ENCODE peak calls at places on chromosome 12, in four cellular contexts. T, J, F and Q are unnamed samples.
A peak's percentile ranks its signal among the peaks of the same experiment; 100 is the strongest.

GRCh38 chr12:91216871-91217270 is 34.3 kb upstream of the DCN start:
- DNase-seq in J (no peak), T (no peak), F (no peak), Q (no peak)

GRCh38 chr12:85807681-85808228 is 28.5 kb downstream of the RASSF9 start:
- DNase-seq in J (no peak), T (no peak), F (no peak), Q (no peak)

GRCh38 chr12:101608301-101609133 is 13.7 kb downstream of the MYBPC1 start:
- DNase-seq in J (no peak), F (no peak), T (no peak), Q (no peak)

GRCh38 chr12:122064780-122065588 is 13.6 kb upstream of the MLXIP start:
- DNase-seq in F (peak; percentile 91), T (no peak), J (peak; percentile 73), Q (peak; percentile 66)

GRCh38 chr12:66952668-66953067 is 273.8 kb upstream of the GRIP1 start:
- DNase-seq in F (no peak), J (no peak), T (no peak), Q (no peak)

GRCh38 chr12:131862084-131862441 is 32.4 kb upstream of the ULK1 start:
- DNase-seq in T (no peak), F (no peak), J (no peak), Q (peak; percentile 48)

GRCh38 chr12:54588110-54588831 is at the start of gene PPP1R1A:
- DNase-seq in J (peak; percentile 26), F (no peak), T (no peak), Q (peak; percentile 95)

GRCh38 chr12:20985399-20985798 is 145.6 kb upstream of the SLCO1B1 start:
- DNase-seq in J (no peak), T (no peak), F (no peak), Q (no peak)

GRCh38 chr12:42130670-42131402 is 13.8 kb downstream of the GXYLT1 start:
- DNase-seq in T (no peak), J (peak; percentile 4), F (no peak), Q (no peak)

GRCh38 chr12:12721251-12721689 is 4.1 kb downstream of the CDKN1B start:
- DNase-seq in T (no peak), F (no peak), J (no peak), Q (no peak)

GRCh38 chr12:6963741-6964446 is 6.6 kb downstream of the PHB2 start:
- DNase-seq in T (peak; percentile 48), F (no peak), J (no peak), Q (peak; percentile 44)
- H3K4me3 ChIP-seq in T (no peak overlapping the region), F (peak overlapping the region; percentile 36), J (peak overlapping the region; percentile 84), Q (peak overlapping the region; percentile 49)

GRCh38 chr12:24133385-24133784 is 183.9 kb upstream of the SOX5 start:
- DNase-seq in F (no peak), J (peak; percentile 89), T (no peak), Q (peak; percentile 26)

GRCh38 chr12:24127919-24128721 is 178.7 kb upstream of the SOX5 start:
- DNase-seq in F (no peak), T (no peak), J (no peak), Q (no peak)

GRCh38 chr12:24138041-24138440 is 188.6 kb upstream of the SOX5 start:
- DNase-seq in F (no peak), T (no peak), J (no peak), Q (no peak)

GRCh38 chr12:24135158-24135850 is 185.8 kb upstream of the SOX5 start:
- DNase-seq in J (peak; percentile 78), T (no peak), F (no peak), Q (no peak)

GRCh38 chr12:24134092-24134491 is 184.6 kb upstream of the SOX5 start:
- DNase-seq in F (no peak), J (peak; percentile 92), T (no peak), Q (no peak)
- H3K27me3 ChIP-seq in F (no peaks in the 10 kb centered on the region), J (no peaks in the 10 kb centered on the region), T (no peaks in the 10 kb centered on the region), Q (no peaks in the 10 kb centered on the region)

GRCh38 chr12:49041036-49041880 is 19.3 kb downstream of the KMT2D start:
- DNase-seq in F (no peak), J (no peak), T (no peak), Q (peak; percentile 62)

GRCh38 chr12:49039421-49040363 is 20.9 kb downstream of the KMT2D start:
- DNase-seq in T (no peak), J (no peak), F (no peak), Q (peak; percentile 62)

GRCh38 chr12:49041881-49042484 is 18.6 kb downstream of the KMT2D start:
- DNase-seq in T (no peak), J (no peak), F (no peak), Q (no peak)

GRCh38 chr12:49038291-49038955 is 19.8 kb upstream of the PRKAG1 start:
- DNase-seq in F (no peak), J (no peak), T (no peak), Q (no peak)

DNA sequence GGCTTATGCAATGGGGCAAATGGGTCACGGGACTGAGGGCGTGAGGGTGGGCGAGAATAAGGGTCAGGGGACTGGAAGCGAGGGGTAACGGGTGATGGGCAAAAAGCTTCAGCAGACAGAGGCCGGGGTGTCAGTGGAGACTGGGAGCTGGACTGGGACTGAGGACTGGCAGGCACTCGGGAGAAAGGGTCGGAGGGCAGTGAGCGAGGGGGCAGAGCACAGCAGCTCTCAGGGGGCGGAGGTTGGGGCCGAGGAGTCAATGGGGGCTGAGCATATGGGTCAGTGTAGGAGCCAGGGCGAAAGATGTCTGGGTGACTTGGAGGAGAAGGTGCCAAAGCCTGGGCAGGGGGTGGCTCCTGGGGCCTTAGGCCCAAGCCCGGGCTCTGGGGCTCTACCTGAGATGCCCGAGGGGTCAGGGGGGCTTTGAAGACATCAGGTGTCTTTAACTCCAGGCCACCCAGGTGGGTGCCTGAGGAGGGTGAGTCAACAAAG is 20.2 kb downstream of the KMT2D start:
- DNase-seq in J (no peak), T (no peak), F (no peak), Q (no peak)
- H3K36me3 ChIP-seq in J (peaks cover 51% of the 10 kb centered on the region), T (peaks cover 77% of the 10 kb centered on the region), F (peaks cover 8% of the 10 kb centered on the region), Q (peaks cover 70% of the 10 kb centered on the region)

GRCh38 chr12:10612110-10612509 is 1.3 kb downstream of the MAGOHB start:
- DNase-seq in T (no peak), F (no peak), J (no peak), Q (no peak)
- H3K4me3 ChIP-seq in T (peak overlapping the region; percentile 97), F (peak overlapping the region; percentile 84), J (no peak overlapping the region), Q (peak overlapping the region; percentile 77)

GRCh38 chr12:113099364-113099763 is 36.2 kb downstream of the RASAL1 start:
- DNase-seq in J (no peak), F (no peak), T (no peak), Q (no peak)
- H3K27me3 ChIP-seq in J (no peaks in the 10 kb centered on the region), F (peaks cover 6% of the 10 kb centered on the region), T (no peaks in the 10 kb centered on the region), Q (peaks cover 1% of the 10 kb centered on the region)

GRCh38 chr12:65868878-65869277 is 44.6 kb downstream of the HMGA2 start:
- DNase-seq in F (no peak), T (no peak), J (no peak), Q (no peak)

GRCh38 chr12:65871865-65872645 is 47.8 kb downstream of the HMGA2 start:
- DNase-seq in F (no peak), T (no peak), J (no peak), Q (no peak)

GRCh38 chr12:65867428-65867827 is 43.1 kb downstream of the HMGA2 start:
- DNase-seq in F (no peak), J (no peak), T (no peak), Q (no peak)

GRCh38 chr12:65868133-65868705 is 43.9 kb downstream of the HMGA2 start:
- DNase-seq in T (no peak), J (no peak), F (no peak), Q (no peak)
- H3K36me3 ChIP-seq in T (no peaks in the 10 kb centered on the region), J (no peaks in the 10 kb centered on the region), F (no peaks in the 10 kb centered on the region), Q (no peaks in the 10 kb centered on the region)

GRCh38 chr12:31896514-31897039 is 62.6 kb upstream of the RESF1 start:
- DNase-seq in J (peak; percentile 70), F (no peak), T (peak; percentile 85), Q (peak; percentile 24)

GRCh38 chr12:31895449-31896150 is 63.6 kb upstream of the RESF1 start:
- DNase-seq in J (peak; percentile 70), T (no peak), F (no peak), Q (no peak)

GRCh38 chr12:31887109-31887811 is 72.0 kb upstream of the RESF1 start:
- DNase-seq in T (no peak), J (no peak), F (no peak), Q (no peak)

GRCh38 chr12:31890295-31891285 is 68.6 kb upstream of the RESF1 start:
- DNase-seq in T (no peak), F (no peak), J (no peak), Q (no peak)
- H3K4me3 ChIP-seq in T (no peak overlapping the region), F (no peak overlapping the region), J (no peak overlapping the region), Q (no peak overlapping the region)

GRCh38 chr12:6960291-6961277 is 9.4 kb downstream of the PTPN6 start:
- DNase-seq in F (no peak), T (peak; percentile 61), J (peak; percentile 63), Q (peak; percentile 76)
- H3K27me3 ChIP-seq in F (no peaks in the 10 kb centered on the region), T (no peaks in the 10 kb centered on the region), J (no peaks in the 10 kb centered on the region), Q (no peaks in the 10 kb centered on the region)

GRCh38 chr12:118391836-118392235 is 15.5 kb downstream of the SUDS3 start:
- DNase-seq in T (no peak), J (no peak), F (no peak), Q (no peak)
- H3K36me3 ChIP-seq in T (peaks cover 41% of the 10 kb centered on the region), J (peaks cover 10% of the 10 kb centered on the region), F (no peaks in the 10 kb centered on the region), Q (peaks cover 34% of the 10 kb centered on the region)